ENCODE peak calls at places on chromosomes 7 and 10, in nine cellular contexts. R is GM04503; O is mesendoderm; K is activated CD8-positive, alpha-beta memory T cell treated with anti-CD3 and anti-CD28 coated beads, Interleukin-2, amount 50 U/mL, for 48 hours; P is NCI-H1694 treated with DMSO at 0.1 percent for 48 hours; Y is mucosa of gallbladder; J is astrocyte of the spinal cord; B is heart right ventricle; W is stimulated activated effector memory CD8-positive, alpha-beta T cell treated with anti-CD3 and anti-CD28 coated beads, Interleukin-12 subunit alpha, Interleukin-12 subunit beta, amount 100 ng/mL, for 72 hours. T is an unnamed sample.

GRCh38 chr10:17730667-17731066 is 21.3 kb upstream of the TMEM236 start:
- DNase-seq in R (no peak), O (no peak), K (no peak), P (no peak), Y (no peak), J (peak), B (peak), W (no peak), T (no peak)

GRCh38 chr7:36970551-36971514 is 246.5 kb upstream of the AOAH start:
- DNase-seq in R (no peak), O (no peak), K (no peak), P (no peak), Y (no peak), J (no peak), B (no peak), W (no peak), T (no peak)

GRCh38 chr7:113915991-113916390 is 2.8 kb downstream of the PPP1R3A start:
- DNase-seq in R (peak), O (no peak), K (no peak), P (no peak), Y (no peak), J (no peak), B (no peak), W (no peak), T (no peak)

GRCh38 chr10:33260403-33261239 is 73.8 kb downstream of the NRP1 start:
- DNase-seq in R (no peak), O (no peak), K (no peak), P (no peak), Y (no peak), J (peak), B (no peak), W (no peak), T (no peak)

GRCh38 chr10:71241114-71241898 is 28.9 kb downstream of the UNC5B start:
- DNase-seq in R (peak), O (no peak), K (no peak), P (no peak), Y (no peak), J (peak), B (no peak), W (no peak), T (peak)

GRCh38 chr10:43689618-43689954 is 40.9 kb upstream of the ZNF32 start:
- DNase-seq in R (no peak), O (peak), K (peak), P (no peak), Y (peak), J (no peak), B (peak), W (no peak), T (peak)

GRCh38 chr10:58266003-58266825 is 1.5 kb downstream of the IPMK start:
- DNase-seq in R (no peak), O (peak), K (no peak), P (no peak), Y (peak), J (peak), B (no peak), W (peak), T (no peak)

GRCh38 chr7:14125998-14126397 is 136.5 kb upstream of the ETV1 start:
- DNase-seq in R (no peak), O (peak), K (no peak), P (no peak), Y (no peak), J (peak), B (no peak), W (no peak), T (no peak)

GRCh38 chr10:2119316-2119715 is 382.0 kb upstream of the ADARB2 start:
- DNase-seq in R (no peak), O (no peak), K (no peak), P (no peak), Y (no peak), J (peak), B (no peak), W (no peak), T (no peak)

GRCh38 chr10:7248148-7248547 is 162.7 kb downstream of the SFMBT2 start:
- DNase-seq in R (no peak), O (no peak), K (no peak), P (no peak), Y (no peak), J (no peak), B (no peak), W (no peak), T (no peak)

GRCh38 chr10:95628786-95629185 is 27.7 kb downstream of the ALDH18A1 start:
- DNase-seq in R (no peak), O (no peak), K (no peak), P (no peak), Y (peak), J (no peak), B (no peak), W (no peak), T (no peak)

GRCh38 chr10:69397972-69398371 is 18.7 kb downstream of the TACR2 start:
- DNase-seq in R (no peak), O (no peak), K (no peak), P (no peak), Y (no peak), J (no peak), B (peak), W (no peak), T (no peak)

T was measured in left cardiac atrium.